ENCODE peak calls at places on chromosomes 2 and 18, in ten cellular contexts. Z, M, Q, A, H, L, K, V, C and Y are unnamed samples.

GRCh38 chr2:171478345-171478744 is 43.9 kb upstream of the CYBRD1 start:
- DNase-seq in C (no peak), Q (peak), Z (no peak), H (no peak), M (peak), V (no peak), A (peak), K (no peak), L (no peak), Y (no peak)

GRCh38 chr2:6826081-6826913 is 39.4 kb downstream of the CMPK2 start:
- DNase-seq in M (peak), V (peak), A (peak), Z (no peak), H (peak), L (peak), Q (peak), K (peak), C (peak), Y (peak)

GRCh38 chr18:10064267-10064666 is 150.5 kb downstream of the VAPA start:
- DNase-seq in V (no peak), M (no peak), A (no peak), L (no peak), Z (no peak), Q (no peak), K (no peak), C (no peak), H (no peak), Y (no peak)

GRCh38 chr18:80022613-80023012 is 11.6 kb upstream of the RBFA start:
- DNase-seq in M (peak), V (peak), H (no peak), Z (no peak), L (peak), K (no peak), Q (peak), A (peak), C (peak), Y (no peak)

GRCh38 chr18:61203151-61203550 is 130.1 kb upstream of the CDH20 start:
- DNase-seq in L (no peak), M (peak), Q (peak), A (no peak), V (no peak), C (no peak), K (no peak), Z (no peak), H (no peak), Y (no peak)

GRCh38 chr18:11676386-11676785 is 12.7 kb upstream of the GNAL start:
- DNase-seq in L (no peak), Z (no peak), A (no peak), V (no peak), H (no peak), Q (no peak), K (no peak), C (no peak), M (no peak), Y (no peak)

GRCh38 chr2:239745790-239746308 is 279.3 kb downstream of the NDUFA10 start:
- DNase-seq in A (no peak), H (no peak), K (no peak), Z (peak), L (no peak), V (peak), C (no peak), M (no peak), Q (no peak), Y (no peak)

GRCh38 chr2:20424300-20425290 is 22.3 kb upstream of the RHOB start:
- DNase-seq in V (no peak), L (no peak), Z (peak), C (peak), A (peak), H (peak), M (peak), K (peak), Q (peak), Y (no peak)

GRCh38 chr2:7430869-7431641 is 513.8 kb downstream of the RNF144A start:
- DNase-seq in C (peak), A (no peak), K (peak), L (no peak), Q (peak), M (no peak), H (peak), Z (peak), V (peak), Y (no peak)

GRCh38 chr2:239380831-239381708 is 19.8 kb downstream of the HDAC4 start:
- DNase-seq in M (no peak), C (peak), A (no peak), L (no peak), H (peak), V (no peak), K (no peak), Q (no peak), Z (peak), Y (no peak)

GRCh38 chr2:182057002-182057401 is 71.3 kb downstream of the PPP1R1C start:
- DNase-seq in V (no peak), Z (no peak), M (no peak), C (no peak), A (no peak), L (no peak), Q (no peak), H (no peak), K (no peak), Y (no peak)

GRCh38 chr2:85318222-85319182 is 9.3 kb downstream of the TGOLN2 start:
- DNase-seq in M (peak), Z (no peak), K (no peak), Q (peak), C (peak), H (no peak), A (peak), L (no peak), V (no peak), Y (peak)

GRCh38 chr2:136019825-136020224 is 34.4 kb upstream of the DARS1 start:
- DNase-seq in Z (no peak), L (no peak), A (no peak), K (no peak), Q (no peak), M (no peak), V (no peak), C (no peak), H (no peak), Y (no peak)

GRCh38 chr18:13579874-13580273 is 146.5 kb downstream of the FAM210A start:
- DNase-seq in M (no peak), Z (no peak), Q (no peak), L (no peak), K (no peak), A (no peak), H (no peak), C (no peak), V (no peak), Y (no peak)

GRCh38 chr2:26564121-26564520 is 77.0 kb downstream of the CIB4 start:
- DNase-seq in Z (no peak), C (no peak), A (no peak), M (no peak), K (no peak), L (no peak), H (no peak), Q (no peak), V (no peak), Y (no peak)

GRCh38 chr2:136770384-136770783 is 5.0 kb downstream of the THSD7B start:
- DNase-seq in M (no peak), A (no peak), C (no peak), H (no peak), L (no peak), K (no peak), Q (no peak), Z (no peak), V (no peak), Y (no peak)

GRCh38 chr2:10240911-10241610 is 61.6 kb upstream of the HPCAL1 start:
- DNase-seq in A (no peak), C (no peak), V (no peak), L (no peak), K (no peak), Z (no peak), Q (no peak), M (no peak), H (no peak), Y (no peak)

GRCh38 chr2:215826838-215827441 is 186.4 kb downstream of the MREG start:
- DNase-seq in M (peak), L (peak), Z (no peak), V (no peak), K (no peak), C (no peak), H (no peak), Q (no peak), A (peak), Y (no peak)

GRCh38 chr18:8801263-8801901 is 96.0 kb downstream of the MTCL1 start:
- DNase-seq in A (peak), Q (peak), M (peak), L (peak), V (no peak), K (no peak), C (no peak), Z (no peak), H (no peak), Y (peak)

GRCh38 chr2:231890896-231891513 is 35.2 kb downstream of the NPPC start:
- DNase-seq in K (no peak), A (no peak), M (no peak), L (no peak), C (no peak), Q (no peak), H (no peak), V (no peak), Z (no peak), Y (no peak)

GRCh38 chr2:10897956-10898355 is 13.8 kb upstream of the KCNF1 start:
- DNase-seq in V (no peak), K (no peak), L (no peak), H (no peak), C (no peak), A (no peak), Z (no peak), M (peak), Q (peak), Y (no peak)

GRCh38 chr2:136527560-136527959 is 237.8 kb upstream of the THSD7B start:
- DNase-seq in A (peak), H (no peak), Q (no peak), M (peak), C (peak), V (peak), K (no peak), Z (no peak), L (peak), Y (no peak)

GRCh38 chr18:8750954-8751415 is 45.6 kb downstream of the MTCL1 start:
- DNase-seq in Z (no peak), H (no peak), V (no peak), K (no peak), Q (peak), C (no peak), A (peak), L (peak), M (peak), Y (peak)

GRCh38 chr2:176388886-176389285 is 119.6 kb downstream of the MTX2 start:
- DNase-seq in C (no peak), Z (no peak), K (no peak), A (no peak), V (no peak), Q (peak), L (no peak), H (no peak), M (no peak), Y (no peak)

GRCh38 chr2:86633094-86633740 is 9.6 kb upstream of the RNF103 start:
- DNase-seq in M (no peak), C (no peak), A (no peak), Q (no peak), Z (peak), V (no peak), L (no peak), H (no peak), K (peak), Y (no peak)

GRCh38 chr2:86243272-86243671 is 44.0 kb downstream of the MRPL35 start:
- DNase-seq in A (no peak), V (no peak), C (no peak), H (no peak), Z (no peak), L (no peak), M (no peak), Q (no peak), K (no peak), Y (no peak)

GRCh38 chr18:11747731-11748130 is 58.7 kb downstream of the GNAL start:
- DNase-seq in M (no peak), A (no peak), Z (no peak), K (no peak), C (no peak), V (peak), L (no peak), Q (no peak), H (no peak), Y (no peak)

GRCh38 chr2:109185801-109186570 is 57.0 kb downstream of the SH3RF3 start:
- DNase-seq in Z (peak), K (no peak), L (no peak), V (no peak), M (peak), A (peak), Q (peak), C (no peak), H (no peak), Y (no peak)

GRCh38 chr2:216492951-216493685 is 5.5 kb upstream of the RPL37A start:
- DNase-seq in L (no peak), Z (no peak), A (peak), K (no peak), C (peak), H (no peak), M (peak), Q (peak), V (no peak), Y (peak)

GRCh38 chr2:144162652-144163051 is 357.3 kb downstream of the ZEB2 start:
- DNase-seq in C (peak), M (peak), K (peak), V (peak), H (peak), A (no peak), L (peak), Z (no peak), Q (no peak), Y (no peak)

GRCh38 chr2:186695081-186695756 is 1.4 kb downstream of the FAM171B start:
- DNase-seq in V (no peak), Q (peak), H (no peak), A (peak), Z (no peak), K (no peak), M (peak), L (no peak), C (no peak), Y (no peak)

GRCh38 chr2:16167471-16168426 is 227.4 kb downstream of the MYCN start:
- DNase-seq in L (no peak), H (no peak), Q (no peak), A (no peak), M (no peak), C (no peak), K (no peak), Z (no peak), V (peak), Y (no peak)

GRCh38 chr2:142974288-142975024 is 97.0 kb downstream of the KYNU start:
- DNase-seq in Q (peak), C (peak), A (peak), L (peak), Z (no peak), K (no peak), H (no peak), V (no peak), M (peak), Y (no peak)

GRCh38 chr2:64738026-64738425 is 84.3 kb upstream of the SERTAD2 start:
- DNase-seq in L (no peak), C (peak), K (no peak), A (no peak), H (no peak), Z (no peak), V (no peak), Q (no peak), M (no peak), Y (no peak)

GRCh38 chr2:188976545-188977268 is 2.5 kb downstream of the COL3A1 start:
- DNase-seq in H (no peak), K (no peak), Q (peak), A (peak), M (peak), V (no peak), C (no peak), Z (no peak), L (no peak), Y (no peak)

DNA sequence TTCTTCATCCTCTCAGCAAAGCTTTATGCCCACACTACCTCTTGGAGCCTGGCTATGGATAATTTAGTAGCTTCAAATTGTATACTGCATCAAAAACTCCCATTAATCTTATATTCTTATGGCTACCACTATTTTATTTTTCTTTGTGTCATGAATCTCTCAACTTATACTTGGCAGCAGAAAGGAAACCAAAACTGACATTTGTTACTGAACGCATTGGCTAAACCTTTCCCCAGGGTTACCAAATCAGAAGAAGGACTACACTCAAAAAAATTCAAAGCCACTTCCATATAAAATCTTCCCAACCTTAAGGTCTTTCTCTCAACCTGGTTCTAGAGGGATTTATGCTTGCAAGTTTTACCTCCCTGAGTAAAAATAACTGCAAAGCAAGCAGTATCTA is 97.0 kb upstream of the REG3G start:
- DNase-seq in Q (no peak), V (no peak), Z (no peak), L (no peak), M (no peak), H (no peak), C (peak), K (no peak), A (no peak), Y (no peak)
- H3K4me3 ChIP-seq in Q (no peak), V (no peak), Z (no peak), L (no peak), M (no peak), H (no peak), C (peak), K (no peak), A (no peak), Y (no peak)

GRCh38 chr2:100321181-100321880 is 970 bp downstream of the LONRF2 start:
- DNase-seq in K (peak), L (peak), H (no peak), M (peak), Z (peak), Q (peak), C (no peak), V (peak), A (peak), Y (no peak)
- H3K4me3 ChIP-seq in K (peak), L (peak), H (no peak), M (no peak), Z (peak), Q (peak), C (no peak), V (peak), A (peak), Y (peak)

GRCh38 chr2:237126519-237126918 is 40.8 kb downstream of the COPS8 start:
- DNase-seq in C (no peak), H (no peak), Z (no peak), M (no peak), K (no peak), Q (no peak), A (no peak), L (no peak), V (no peak), Y (no peak)
- H3K4me3 ChIP-seq in C (no peak), H (no peak), Z (no peak), M (no peak), K (no peak), Q (no peak), A (no peak), L (no peak), V (no peak), Y (no peak)

DNA sequence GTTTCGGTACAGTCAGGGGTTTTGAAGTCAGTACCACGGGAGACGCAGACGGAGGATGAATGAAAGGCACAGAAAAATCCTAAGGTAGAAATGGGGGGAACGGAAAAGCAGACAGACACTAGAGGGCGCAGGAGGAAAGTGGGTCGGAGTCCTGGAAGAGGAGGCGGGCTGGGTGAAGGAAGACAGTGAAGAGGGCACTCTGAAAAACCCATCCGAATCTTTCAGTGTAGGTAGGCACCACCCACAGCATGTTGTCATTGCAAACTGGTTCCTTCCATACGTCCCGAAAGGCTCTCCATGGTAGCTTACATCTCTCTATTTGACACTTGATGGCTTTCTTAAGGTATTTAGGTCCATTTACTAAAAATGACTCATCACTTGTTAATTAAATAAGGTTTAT is 18.5 kb upstream of the ZNF236 start:
- DNase-seq in Z (peak), V (peak), A (peak), L (peak), Q (peak), H (peak), K (peak), M (peak), C (peak), Y (no peak)
- H3K4me3 ChIP-seq in Z (no peak), V (no peak), A (no peak), L (no peak), Q (no peak), H (no peak), K (no peak), M (no peak), C (no peak), Y (no peak)

DNA sequence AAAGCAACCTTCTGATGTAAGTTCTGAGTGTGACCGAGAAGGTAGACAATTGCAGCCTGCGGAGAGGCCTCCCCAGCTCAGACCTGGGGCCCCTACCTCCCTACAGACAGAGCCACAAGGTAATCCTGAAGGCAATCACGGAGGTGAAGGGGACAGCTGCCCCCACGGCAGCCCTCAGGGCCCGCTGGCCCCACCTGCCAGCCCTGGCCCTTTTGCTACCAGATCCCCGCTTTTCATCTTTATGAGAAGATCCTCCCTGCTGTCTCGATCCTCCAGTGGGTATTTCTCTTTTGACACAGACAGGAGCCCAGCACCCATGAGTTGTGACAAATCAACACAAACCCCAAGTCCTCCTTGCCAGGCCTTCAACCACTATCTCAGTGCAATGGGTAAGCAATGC is 3.0 kb downstream of the BCL2L11 start:
- DNase-seq in V (no peak), L (no peak), Q (no peak), Z (no peak), A (no peak), K (no peak), C (no peak), H (no peak), M (no peak), Y (no peak)
- H3K4me3 ChIP-seq in V (peak), L (peak), Q (no peak), Z (no peak), A (no peak), K (peak), C (no peak), H (no peak), M (no peak), Y (peak)